ENCODE peak calls at places on chromosomes 4 and X, in four cellular contexts. V, E, S and H are unnamed samples.
A peak's percentile ranks its signal among the peaks of the same experiment; 100 is the strongest.

GRCh38 chr4:122976111-122976510 is 53.7 kb upstream of the NUDT6 start:
- DNase-seq in V (no peak), E (no peak), S (no peak), H (no peak)

GRCh38 chrX:63889001-63889400 is 104.0 kb upstream of the ARHGEF9 start:
- DNase-seq in V (no peak), E (no peak), S (no peak), H (no peak)

GRCh38 chr4:17336524-17336941 is 175.4 kb downstream of the QDPR start:
- DNase-seq in V (no peak), E (no peak), S (peak; percentile 71), H (no peak)

GRCh38 chr4:174134361-174134760 is 149.1 kb downstream of the FBXO8 start:
- DNase-seq in V (no peak), E (no peak), S (no peak), H (no peak)

GRCh38 chr4:186844059-186844681 is 120.5 kb upstream of the FAT1 start:
- DNase-seq in V (no peak), E (no peak), S (peak; percentile 70), H (no peak)

GRCh38 chr4:825969-826330 is at the start of gene CPLX1:
- DNase-seq in V (peak; percentile 39), E (no peak), S (no peak), H (no peak)

GRCh38 chrX:50613846-50614245 is 143.2 kb upstream of the DGKK start:
- DNase-seq in V (no peak), E (no peak), S (no peak), H (no peak)

GRCh38 chr4:3582091-3582475 is 49.9 kb upstream of the LRPAP1 start:
- DNase-seq in V (no peak), E (no peak), S (peak; percentile 27), H (no peak)

GRCh38 chrX:70030242-70030823 is 19.4 kb downstream of the AWAT2 start:
- DNase-seq in V (peak; percentile 43), E (no peak), S (no peak), H (no peak)

GRCh38 chrX:139907078-139907477 is 25.8 kb downstream of the ATP11C start:
- DNase-seq in V (no peak), E (no peak), S (no peak), H (no peak)

GRCh38 chr4:126973201-126973600 is 659.6 kb upstream of the INTU start:
- DNase-seq in V (no peak), E (no peak), S (no peak), H (no peak)

GRCh38 chrX:1535241-1536041 is 1.5 kb downstream of the P2RY8 start:
- DNase-seq in V (no peak), E (no peak), S (no peak), H (no peak)

GRCh38 chr4:5500165-5500564 is 208.2 kb downstream of the EVC2 start:
- DNase-seq in V (no peak), E (no peak), S (no peak), H (no peak)

GRCh38 chr4:105946771-105947170 is 51.5 kb downstream of the NPNT start:
- DNase-seq in V (no peak), E (no peak), S (no peak), H (no peak)

GRCh38 chr4:33160126-33160525 is 2440.0 kb downstream of the PCDH7 start:
- DNase-seq in V (no peak), E (no peak), S (no peak), H (no peak)

DNA sequence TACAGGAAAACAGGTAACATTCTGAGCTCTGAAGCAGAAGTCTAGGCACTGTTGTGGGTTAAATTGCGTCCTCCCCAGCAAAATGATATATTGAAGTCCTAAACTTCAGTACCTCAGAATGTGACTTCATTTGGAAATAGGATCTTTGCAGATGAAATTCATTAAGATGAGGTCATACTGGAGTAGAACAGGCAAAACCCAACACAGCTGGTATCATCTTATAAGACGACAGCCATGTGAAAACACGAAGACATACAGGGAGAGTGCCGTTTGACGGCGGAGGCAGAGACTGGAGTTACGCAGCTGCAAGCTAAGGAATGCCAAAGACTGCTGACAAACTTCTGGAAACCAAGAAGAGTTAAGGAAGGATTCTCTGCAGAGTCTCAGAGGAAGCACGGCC is 241.6 kb downstream of the MAML3 start:
- DNase-seq in V (no peak), E (no peak), S (no peak), H (no peak)
- TF ChIP-seq POLR2AphosphoS5 in V (no peak), E (no peak), S (no peak), H (no peak)

DNA sequence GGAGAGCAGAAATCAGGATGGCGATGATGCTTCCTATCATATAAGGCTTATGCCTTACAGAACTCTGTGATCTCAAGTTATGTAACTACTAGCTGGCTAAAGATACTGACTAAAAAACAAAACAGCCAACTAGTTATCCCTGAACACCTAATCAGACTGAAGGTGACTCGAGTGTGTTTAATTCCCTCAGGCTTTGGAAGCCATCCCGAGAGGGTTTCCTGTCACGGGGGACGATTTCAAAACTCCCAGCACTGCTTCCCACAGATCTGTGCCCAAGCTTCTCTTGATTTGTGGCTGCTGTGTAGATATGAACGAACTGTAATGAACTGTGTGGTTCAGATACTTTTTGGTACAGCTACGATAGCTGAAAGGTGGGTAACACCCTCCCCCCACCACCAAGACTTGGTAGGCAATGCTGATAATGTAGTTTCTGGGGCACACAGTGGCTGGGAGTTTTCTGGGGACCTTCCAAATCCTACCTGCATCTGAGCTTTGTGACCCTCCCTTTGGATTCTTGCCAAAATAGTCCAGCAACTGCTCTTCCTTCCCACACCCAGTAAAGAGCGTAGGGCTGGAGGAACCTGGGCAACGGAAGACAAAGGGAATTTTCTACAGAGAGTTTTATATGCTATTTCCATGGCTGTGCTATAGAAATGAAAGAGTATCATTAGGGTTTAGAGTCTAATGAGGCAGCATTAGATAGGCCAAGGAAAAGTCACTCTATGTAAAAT is 148.8 kb downstream of the MGST2 start:
- DNase-seq in V (no peak), E (peak; percentile 51), S (no peak), H (no peak)
- TF ChIP-seq POLR2AphosphoS5 in V (no peak), E (no peak), S (no peak), H (no peak)

DNA sequence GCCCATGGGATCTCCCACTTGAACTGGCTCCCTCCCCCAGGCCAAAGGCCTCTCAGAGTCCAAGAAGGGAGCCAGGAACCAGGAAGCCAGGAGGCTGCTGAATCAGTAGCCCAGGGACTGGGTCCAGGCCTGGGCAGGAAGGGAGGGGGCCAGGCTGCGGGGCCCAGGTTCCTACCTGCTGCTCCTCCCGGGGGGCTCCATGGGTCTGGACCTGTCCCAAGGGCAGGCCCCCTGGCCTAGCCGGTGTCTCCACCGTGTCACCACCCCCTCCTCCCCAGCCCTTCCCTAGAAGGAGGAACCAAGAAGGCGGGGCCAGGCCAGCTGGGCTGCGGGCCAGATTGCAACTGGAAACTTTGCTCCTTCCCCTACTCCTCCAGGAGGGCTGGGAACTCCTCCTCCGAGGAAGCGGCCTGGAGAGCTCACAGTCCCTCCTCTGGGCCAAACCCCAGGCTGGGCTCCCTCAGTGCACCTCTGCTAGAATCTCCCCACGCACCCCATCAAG is at the start of gene IQSEC2:
- DNase-seq in V (peak; percentile 86), E (peak; percentile 67), S (peak; percentile 96), H (peak; percentile 92)
- TF ChIP-seq POLR2AphosphoS5 in V (peak; percentile 58), E (peak; percentile 28), S (peak; percentile 43), H (no peak)

GRCh38 chr4:113919611-113920010 is 59.8 kb downstream of the ARSJ start:
- DNase-seq in V (no peak), E (no peak), S (no peak), H (no peak)

GRCh38 chr4:113919145-113919544 is 60.3 kb downstream of the ARSJ start:
- DNase-seq in V (no peak), E (no peak), S (no peak), H (no peak)

GRCh38 chr4:113921089-113921842 is 58.2 kb downstream of the ARSJ start:
- DNase-seq in V (no peak), E (no peak), S (no peak), H (no peak)
- TF ChIP-seq POLR2AphosphoS5 in V (no peak), E (no peak), S (no peak), H (no peak)

GRCh38 chr4:10098770-10099139 is 17.8 kb downstream of the WDR1 start:
- DNase-seq in V (no peak), E (no peak), S (no peak), H (no peak)
- TF ChIP-seq POLR2AphosphoS5 in V (no peak), E (no peak), S (no peak), H (no peak)

DNA sequence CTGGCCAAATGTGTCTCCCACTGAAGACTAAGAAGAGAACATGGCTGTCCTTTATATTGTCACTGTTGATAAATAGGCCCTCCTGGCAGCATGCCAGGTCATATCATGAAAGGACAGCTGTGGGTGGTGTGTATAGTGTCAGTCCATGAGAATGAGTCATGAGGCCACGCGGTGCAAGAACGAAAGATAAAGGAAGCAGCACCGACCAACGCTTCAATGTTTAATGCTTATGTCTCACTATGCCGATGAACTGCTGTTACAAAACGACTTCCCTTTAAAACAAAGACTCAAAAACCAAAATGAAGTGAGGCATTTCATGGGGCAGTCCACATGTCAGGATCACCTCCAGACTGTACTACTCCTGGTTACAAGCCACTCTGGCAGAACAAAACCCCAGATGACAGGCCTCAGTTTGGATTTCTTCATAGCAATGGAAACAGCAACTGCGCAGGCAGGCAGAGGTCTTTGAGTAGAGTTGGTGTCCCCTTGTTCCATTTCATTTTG is 5.2 kb upstream of the TCEANC start:
- DNase-seq in V (peak; percentile 64), E (no peak), S (peak; percentile 73), H (peak; percentile 68)
- TF ChIP-seq POLR2AphosphoS5 in V (peak; percentile 9), E (no peak), S (peak; percentile 61), H (no peak)

GRCh38 chr4:179766938-179767337 is 2324.7 kb upstream of the AGA start:
- DNase-seq in V (no peak), E (no peak), S (no peak), H (no peak)

GRCh38 chr4:179762840-179763239 is 2320.6 kb upstream of the AGA start:
- DNase-seq in V (no peak), E (no peak), S (no peak), H (no peak)
- TF ChIP-seq POLR2AphosphoS5 in V (no peak), E (no peak), S (no peak), H (no peak)

GRCh38 chrX:153972368-153973126 is at the start of gene TMEM187:
- DNase-seq in V (peak; percentile 88), E (peak; percentile 78), S (peak; percentile 94), H (peak; percentile 92)
- TF ChIP-seq POLR2AphosphoS5 in V (peak; percentile 36), E (peak; percentile 53), S (peak; percentile 56), H (no peak)

GRCh38 chr4:88284378-88285234 is at the start of gene PPM1K:
- DNase-seq in V (peak; percentile 100), E (peak; percentile 99), S (peak; percentile 100), H (peak; percentile 100)
- TF ChIP-seq POLR2AphosphoS5 in V (peak; percentile 91), E (peak; percentile 76), S (peak; percentile 94), H (peak; percentile 82)